ENCODE peak calls at places on chromosomes 6 and 20, in ten cellular contexts. D is A549; X is lower lobe of right lung; C is Peyer's patch; V is body of pancreas; B is A673; Y is CD8-positive, alpha-beta T cell; O is IMR-90; L is endodermal cell; Z is fibroblast of lung. I is an unnamed sample.

GRCh38 chr6:164345340-164345739 is 930.8 kb downstream of the QKI start:
- DNase-seq in D (no peak), X (no peak), C (no peak), V (no peak), B (no peak), Y (no peak), O (no peak), L (no peak), Z (no peak), I (no peak)

GRCh38 chr6:101851911-101852310 is 458.4 kb downstream of the GRIK2 start:
- DNase-seq in D (no peak), X (no peak), C (no peak), V (no peak), B (no peak), Y (no peak), O (peak; percentile 49), L (no peak), Z (peak; percentile 38), I (no peak)

GRCh38 chr20:2869381-2869780 is 3.9 kb upstream of the PTPRA start:
- DNase-seq in D (no peak), X (no peak), C (no peak), V (no peak), B (no peak), Y (no peak), O (no peak), L (no peak), Z (no peak), I (no peak)

GRCh38 chr6:89599727-89600126 is 38.8 kb downstream of the LYRM2 start:
- DNase-seq in D (no peak), X (no peak), C (no peak), V (no peak), B (no peak), Y (no peak), O (no peak), L (no peak), Z (no peak), I (no peak)

GRCh38 chr6:143536866-143537691 is 25.6 kb upstream of the FUCA2 start:
- DNase-seq in D (peak; percentile 14), X (peak; percentile 82), C (peak; percentile 85), V (peak; percentile 65), B (peak; percentile 67), Y (peak; percentile 49), O (peak; percentile 63), L (peak; percentile 90), Z (peak; percentile 61), I (peak; percentile 37)

GRCh38 chr6:36980876-36981619 is 4.9 kb downstream of the MTCH1 start:
- DNase-seq in D (no peak), X (no peak), C (no peak), V (no peak), B (no peak), Y (no peak), O (no peak), L (no peak), Z (no peak), I (no peak)

GRCh38 chr20:23148721-23149570 is 62.8 kb upstream of the CD93 start:
- DNase-seq in D (no peak), X (no peak), C (peak; percentile 22), V (no peak), B (no peak), Y (no peak), O (no peak), L (peak; percentile 23), Z (no peak), I (no peak)

GRCh38 chr20:41192575-41192974 is 55.2 kb downstream of the PLCG1 start:
- DNase-seq in D (no peak), X (no peak), C (peak; percentile 13), V (no peak), B (no peak), Y (no peak), O (no peak), L (no peak), Z (no peak), I (no peak)

GRCh38 chr6:28589952-28590340 is 64.3 kb downstream of the GPX5 start:
- DNase-seq in D (no peak), X (no peak), C (no peak), V (no peak), B (no peak), Y (no peak), O (no peak), L (peak; percentile 72), Z (no peak), I (no peak)

GRCh38 chr6:140079328-140079727 is 704.9 kb upstream of the CITED2 start:
- DNase-seq in D (no peak), X (no peak), C (no peak), V (peak; percentile 62), B (peak; percentile 72), Y (no peak), O (peak; percentile 71), L (no peak), Z (peak; percentile 87), I (no peak)

GRCh38 chr20:35473684-35474083 is 18.3 kb downstream of the CEP250 start:
- DNase-seq in D (no peak), X (no peak), C (no peak), V (no peak), B (no peak), Y (no peak), O (no peak), L (no peak), Z (no peak), I (no peak)
- H3K4me1 ChIP-seq in D (peaks cover 5% of the 10 kb centered on the region), X (no peaks in the 10 kb centered on the region), C (no peaks in the 10 kb centered on the region), V (no peaks in the 10 kb centered on the region), B (no peaks in the 10 kb centered on the region), Y (no peaks in the 10 kb centered on the region), O (no peaks in the 10 kb centered on the region), L (no peaks in the 10 kb centered on the region), Z (peaks cover under 1% of the 10 kb centered on the region), I (no peaks in the 10 kb centered on the region)

DNA sequence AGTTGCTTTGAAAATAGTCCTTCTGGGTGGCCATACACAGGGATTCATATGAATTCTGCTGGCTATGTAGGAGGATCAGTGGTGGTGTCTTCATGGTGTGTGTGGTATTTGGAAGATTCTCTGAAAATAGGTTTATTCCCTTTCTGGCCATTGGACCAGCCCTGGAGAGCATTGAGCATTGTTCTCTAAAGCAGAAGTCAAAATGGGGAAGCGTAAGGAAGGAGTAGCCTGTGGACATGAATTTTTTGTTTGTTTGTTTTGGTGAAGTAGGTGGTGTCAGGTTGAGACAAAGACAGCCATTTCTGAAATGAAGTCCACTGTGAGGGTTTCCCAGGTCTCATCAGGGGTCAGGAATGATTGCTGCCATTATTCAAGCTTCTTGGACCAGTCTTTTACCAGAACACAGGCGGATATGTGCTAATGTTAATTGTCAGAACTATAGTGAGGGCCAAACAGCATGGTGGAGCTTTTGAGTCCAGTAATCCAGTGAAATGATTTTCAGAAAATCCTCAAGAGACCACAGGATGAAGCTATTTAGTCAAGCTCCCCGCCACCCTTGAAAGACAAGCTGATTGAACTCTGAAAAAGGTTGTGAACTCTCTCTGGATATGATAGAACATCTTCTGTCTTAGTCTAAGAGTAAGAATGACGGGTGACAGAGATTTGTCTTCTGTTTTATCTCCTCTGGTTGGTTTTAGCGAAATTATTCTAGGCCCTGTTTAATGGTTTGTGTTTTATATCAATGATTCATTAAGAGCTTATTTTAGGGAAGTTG is 60.0 kb downstream of the DNAH8 start:
- DNase-seq in D (no peak), X (no peak), C (no peak), V (no peak), B (no peak), Y (no peak), O (no peak), L (no peak), Z (no peak), I (no peak)
- H3K4me1 ChIP-seq in D (no peaks in the 10 kb centered on the region), X (peaks cover 7% of the 10 kb centered on the region), C (no peaks in the 10 kb centered on the region), V (no peaks in the 10 kb centered on the region), B (no peaks in the 10 kb centered on the region), Y (no peaks in the 10 kb centered on the region), O (no peaks in the 10 kb centered on the region), L (no peaks in the 10 kb centered on the region), Z (no peaks in the 10 kb centered on the region), I (no peaks in the 10 kb centered on the region)

GRCh38 chr6:135271626-135272025 is 90.5 kb downstream of the MYB start:
- DNase-seq in D (no peak), X (no peak), C (no peak), V (no peak), B (no peak), Y (no peak), O (no peak), L (peak; percentile 78), Z (no peak), I (no peak)

GRCh38 chr6:135269399-135270005 is 88.4 kb downstream of the MYB start:
- DNase-seq in D (no peak), X (no peak), C (peak; percentile 72), V (no peak), B (no peak), Y (no peak), O (no peak), L (no peak), Z (no peak), I (no peak)

GRCh38 chr6:135268263-135268662 is 87.2 kb downstream of the MYB start:
- DNase-seq in D (no peak), X (no peak), C (no peak), V (no peak), B (no peak), Y (no peak), O (no peak), L (no peak), Z (no peak), I (no peak)

GRCh38 chr6:135268740-135269139 is 87.6 kb downstream of the MYB start:
- DNase-seq in D (no peak), X (no peak), C (no peak), V (no peak), B (no peak), Y (no peak), O (no peak), L (no peak), Z (no peak), I (no peak)

GRCh38 chr6:135270676-135271536 is 89.8 kb downstream of the MYB start:
- DNase-seq in D (no peak), X (peak; percentile 74), C (peak; percentile 75), V (peak; percentile 62), B (no peak), Y (no peak), O (no peak), L (peak; percentile 94), Z (no peak), I (no peak)
- H3K4me1 ChIP-seq in D (peaks cover 4% of the 10 kb centered on the region), X (no peaks in the 10 kb centered on the region), C (peaks cover 12% of the 10 kb centered on the region), V (peaks cover 14% of the 10 kb centered on the region), B (peaks cover 6% of the 10 kb centered on the region), Y (no peaks in the 10 kb centered on the region), O (no peaks in the 10 kb centered on the region), L (peaks cover 16% of the 10 kb centered on the region), Z (no peaks in the 10 kb centered on the region), I (no peaks in the 10 kb centered on the region)

GRCh38 chr6:7163661-7164071 is 55.9 kb downstream of the RREB1 start:
- DNase-seq in D (no peak), X (no peak), C (no peak), V (no peak), B (no peak), Y (no peak), O (no peak), L (no peak), Z (no peak), I (no peak)

GRCh38 chr6:7164536-7165001 is 56.8 kb downstream of the RREB1 start:
- DNase-seq in D (no peak), X (no peak), C (no peak), V (no peak), B (no peak), Y (no peak), O (no peak), L (no peak), Z (no peak), I (no peak)

GRCh38 chr6:7166410-7167293 is 58.9 kb downstream of the RREB1 start:
- DNase-seq in D (no peak), X (peak; percentile 65), C (no peak), V (no peak), B (no peak), Y (no peak), O (peak; percentile 87), L (peak; percentile 56), Z (peak; percentile 90), I (no peak)

GRCh38 chr6:7165002-7165735 is 57.4 kb downstream of the RREB1 start:
- DNase-seq in D (no peak), X (no peak), C (no peak), V (peak; percentile 41), B (no peak), Y (no peak), O (peak; percentile 68), L (peak; percentile 65), Z (peak; percentile 61), I (no peak)

GRCh38 chr6:7165736-7166296 is 58.1 kb downstream of the RREB1 start:
- DNase-seq in D (no peak), X (no peak), C (no peak), V (no peak), B (peak; percentile 83), Y (no peak), O (no peak), L (peak; percentile 69), Z (no peak), I (no peak)
- H3K4me1 ChIP-seq in D (peaks cover 56% of the 10 kb centered on the region), X (peaks cover 98% of the 10 kb centered on the region), C (peaks cover 81% of the 10 kb centered on the region), V (peaks cover 84% of the 10 kb centered on the region), B (peaks cover 76% of the 10 kb centered on the region), Y (peaks cover 21% of the 10 kb centered on the region), O (peaks cover 36% of the 10 kb centered on the region), L (peaks cover 46% of the 10 kb centered on the region), Z (peaks cover 44% of the 10 kb centered on the region), I (no peaks in the 10 kb centered on the region)